ENCODE peak calls at places on chromosomes 6 and 20, in eight cellular contexts. F is fibroblast of gingiva, O is astrocyte of the spinal cord, S is upper lobe of right lung, E is GF-D8, G is ELR, Z is HTR-8/SVneo, C is head of caudate nucleus. J is an unnamed sample.

GRCh38 chr6:31729979-31730630 is 1.0 kb upstream of the DDAH2 start:
- DNase-seq in F (peak), O (peak), S (peak), E (no peak), G (peak), Z (peak), C (peak), J (peak)

GRCh38 chr6:39420300-39421265 is 98.1 kb upstream of the KCNK16 start:
- DNase-seq in F (no peak), O (no peak), S (no peak), E (no peak), G (no peak), Z (no peak), C (no peak), J (no peak)

GRCh38 chr20:32925481-32926196 is 66.9 kb downstream of the EFCAB8 start:
- DNase-seq in F (no peak), O (no peak), S (no peak), E (no peak), G (no peak), Z (no peak), C (no peak), J (no peak)

GRCh38 chr20:32152421-32153155 is 43.1 kb downstream of the TM9SF4 start:
- DNase-seq in F (no peak), O (no peak), S (peak), E (no peak), G (no peak), Z (no peak), C (peak), J (no peak)

GRCh38 chr6:163490826-163491577 is 76.5 kb downstream of the QKI start:
- DNase-seq in F (peak), O (peak), S (peak), E (no peak), G (no peak), Z (no peak), C (no peak), J (peak)

GRCh38 chr6:157246771-157247484 is 76.4 kb downstream of the TMEM242 start:
- DNase-seq in F (no peak), O (no peak), S (no peak), E (no peak), G (no peak), Z (no peak), C (no peak), J (no peak)

GRCh38 chr6:153511896-153512496 is 380.9 kb upstream of the RGS17 start:
- DNase-seq in F (peak), O (peak), S (no peak), E (no peak), G (peak), Z (peak), C (no peak), J (peak)

GRCh38 chr20:51831891-51832675 is 29.8 kb upstream of the SALL4 start:
- DNase-seq in F (peak), O (no peak), S (no peak), E (no peak), G (no peak), Z (no peak), C (no peak), J (no peak)

GRCh38 chr6:1137849-1138248 is 174.0 kb upstream of the FOXQ1 start:
- DNase-seq in F (no peak), O (no peak), S (no peak), E (no peak), G (no peak), Z (no peak), C (no peak), J (no peak)

GRCh38 chr6:137218473-137218916 is 690 bp downstream of the IFNGR1 start:
- DNase-seq in F (peak), O (peak), S (no peak), E (peak), G (peak), Z (peak), C (no peak), J (peak)

GRCh38 chr20:60352580-60352979 is 394.4 kb downstream of the CDH26 start:
- DNase-seq in F (no peak), O (no peak), S (no peak), E (no peak), G (no peak), Z (no peak), C (no peak), J (no peak)

GRCh38 chr6:80142586-80142985 is 36.1 kb downstream of the BCKDHB start:
- DNase-seq in F (peak), O (peak), S (no peak), E (no peak), G (no peak), Z (no peak), C (no peak), J (no peak)

GRCh38 chr20:15842872-15843271 is 730.4 kb downstream of the KIF16B start:
- DNase-seq in F (no peak), O (no peak), S (no peak), E (no peak), G (no peak), Z (no peak), C (no peak), J (no peak)

GRCh38 chr6:85675030-85675819 is 32.5 kb upstream of the SYNCRIP start:
- DNase-seq in F (peak), O (peak), S (no peak), E (no peak), G (peak), Z (no peak), C (no peak), J (no peak)

GRCh38 chr6:27863962-27864905 is 48.0 kb downstream of the OR2B2 start:
- DNase-seq in F (no peak), O (peak), S (peak), E (no peak), G (peak), Z (no peak), C (no peak), J (no peak)

GRCh38 chr6:163985040-163985439 is 570.5 kb downstream of the QKI start:
- DNase-seq in F (no peak), O (no peak), S (no peak), E (no peak), G (no peak), Z (no peak), C (no peak), J (no peak)

GRCh38 chr6:159676804-159677203 is 16.2 kb downstream of the SOD2 start:
- DNase-seq in F (peak), O (no peak), S (no peak), E (no peak), G (no peak), Z (no peak), C (no peak), J (no peak)

GRCh38 chr6:45254242-45254641 is 73.9 kb upstream of the RUNX2 start:
- DNase-seq in F (no peak), O (no peak), S (no peak), E (no peak), G (no peak), Z (no peak), C (no peak), J (no peak)

GRCh38 chr6:26440977-26441358 is 664 bp downstream of the BTN3A3 start:
- DNase-seq in F (no peak), O (no peak), S (no peak), E (no peak), G (no peak), Z (no peak), C (no peak), J (no peak)

GRCh38 chr6:100366419-100366818 is 98.3 kb downstream of the SIM1 start:
- DNase-seq in F (peak), O (peak), S (no peak), E (no peak), G (peak), Z (no peak), C (no peak), J (no peak)

GRCh38 chr6:134873500-134874388 is 76.2 kb downstream of the ALDH8A1 start:
- DNase-seq in F (no peak), O (no peak), S (no peak), E (no peak), G (no peak), Z (no peak), C (no peak), J (no peak)

GRCh38 chr6:125818659-125819297 is 28.0 kb downstream of the NCOA7 start:
- DNase-seq in F (peak), O (no peak), S (no peak), E (no peak), G (no peak), Z (no peak), C (no peak), J (no peak)